ENCODE peak calls at places on chromosomes 1 and 21, in six cellular contexts. U, M, L, Y, N and Q are unnamed samples.

GRCh38 chr21:34543017-34543416 is 31.0 kb upstream of the KCNE1 start:
- DNase-seq in N (no peak), L (no peak), Y (no peak), M (no peak), U (no peak), Q (no peak)

GRCh38 chr1:214402583-214403216 is 121.7 kb downstream of the SMYD2 start:
- DNase-seq in Y (no peak), L (no peak), N (no peak), U (no peak), M (no peak), Q (no peak)

GRCh38 chr1:59292557-59292956 is 4.3 kb upstream of the FGGY start:
- DNase-seq in N (no peak), U (no peak), M (no peak), L (no peak), Y (peak; percentile 18), Q (no peak)

GRCh38 chr1:11858968-11859871 is 475 bp upstream of the NPPB start:
- DNase-seq in M (peak; percentile 76), U (peak; percentile 52), N (no peak), Y (peak; percentile 98), L (peak; percentile 34), Q (peak; percentile 77)

GRCh38 chr1:236762410-236762809 is 32.7 kb upstream of the MTR start:
- DNase-seq in M (no peak), L (no peak), N (no peak), U (no peak), Y (no peak), Q (no peak)

GRCh38 chr1:20111452-20111851 is 7.9 kb downstream of the PLA2G2D start:
- DNase-seq in Y (no peak), L (no peak), M (no peak), U (no peak), N (no peak), Q (no peak)

GRCh38 chr21:27329255-27329851 is 362.5 kb upstream of the ADAMTS5 start:
- DNase-seq in Y (no peak), N (no peak), M (no peak), L (no peak), U (no peak), Q (no peak)

GRCh38 chr1:235588916-235589515 is 60.6 kb downstream of the GNG4 start:
- DNase-seq in U (no peak), M (no peak), L (no peak), N (no peak), Y (peak; percentile 51), Q (no peak)

GRCh38 chr1:204342310-204342709 is 17.4 kb downstream of the PLEKHA6 start:
- DNase-seq in Y (no peak), L (no peak), M (no peak), U (no peak), N (no peak), Q (no peak)

GRCh38 chr1:174734270-174734669 is 265.5 kb upstream of the CACYBP start:
- DNase-seq in U (no peak), N (no peak), M (no peak), Y (no peak), L (no peak), Q (no peak)

GRCh38 chr1:203720253-203720652 is 44.7 kb upstream of the LAX1 start:
- DNase-seq in U (no peak), Y (no peak), L (no peak), N (no peak), M (no peak), Q (no peak)

GRCh38 chr1:41493117-41493536 is 8.6 kb upstream of the EDN2 start:
- DNase-seq in Y (no peak), M (no peak), U (no peak), N (no peak), L (no peak), Q (peak; percentile 77)

GRCh38 chr21:45045481-45045880 is 28.9 kb upstream of the ADARB1 start:
- DNase-seq in L (no peak), N (no peak), U (no peak), M (no peak), Y (no peak), Q (no peak)

GRCh38 chr1:159970932-159971342 is 16.9 kb upstream of the SLAMF9 start:
- DNase-seq in Y (no peak), U (no peak), N (no peak), M (no peak), L (no peak), Q (no peak)

GRCh38 chr21:35677298-35677841 is 383.0 kb downstream of the SETD4 start:
- DNase-seq in M (no peak), Y (no peak), L (no peak), N (no peak), U (no peak), Q (no peak)

GRCh38 chr1:188295157-188295556 is 1466.4 kb downstream of the PLA2G4A start:
- DNase-seq in Y (peak; percentile 8), L (no peak), U (no peak), M (no peak), N (no peak), Q (no peak)

GRCh38 chr1:12501661-12502060 is 116.3 kb downstream of the DHRS3 start:
- DNase-seq in M (no peak), Y (no peak), N (no peak), L (no peak), U (no peak), Q (no peak)

GRCh38 chr1:8408151-8408839 is 90.4 kb downstream of the SLC45A1 start:
- DNase-seq in L (no peak), U (no peak), M (no peak), N (no peak), Y (no peak), Q (no peak)

GRCh38 chr1:164765557-164765956 is 206.6 kb downstream of the PBX1 start:
- DNase-seq in U (no peak), N (no peak), M (no peak), Y (peak; percentile 64), L (no peak), Q (no peak)

GRCh38 chr1:246398126-246398813 is 108.8 kb downstream of the SMYD3 start:
- DNase-seq in Y (no peak), N (no peak), U (no peak), L (no peak), M (no peak), Q (no peak)

GRCh38 chr21:34091607-34092006 is 18.2 kb downstream of the MRPS6 start:
- DNase-seq in U (no peak), N (no peak), M (no peak), Y (peak; percentile 26), L (no peak), Q (no peak)

GRCh38 chr1:176058686-176059085 is 148.4 kb downstream of the COP1 start:
- DNase-seq in U (no peak), Y (peak; percentile 53), N (no peak), M (no peak), L (no peak), Q (no peak)

GRCh38 chr1:40030528-40031135 is 9.9 kb upstream of the CAP1 start:
- DNase-seq in U (no peak), N (no peak), Y (no peak), L (no peak), M (no peak), Q (peak; percentile 47)

GRCh38 chr1:61448017-61448383 is 276.9 kb downstream of the TM2D1 start:
- DNase-seq in M (no peak), L (no peak), Y (no peak), N (no peak), U (no peak), Q (no peak)

GRCh38 chr1:165057956-165058355 is 298.6 kb downstream of the LMX1A start:
- DNase-seq in Y (no peak), L (no peak), U (no peak), N (no peak), M (no peak), Q (no peak)

GRCh38 chr1:152481869-152482664 is 28.5 kb upstream of the LCE5A start:
- DNase-seq in U (no peak), N (no peak), M (no peak), Y (no peak), L (no peak), Q (no peak)

GRCh38 chr1:52631759-52632331 is 1.1 kb upstream of the SHISAL2A start:
- DNase-seq in N (no peak), U (peak; percentile 8), L (no peak), M (no peak), Y (peak; percentile 35), Q (no peak)